ENCODE peak calls at places on chromosomes 4 and X, in six cellular contexts. W is HCT116, T is PC-3, Y is GM23248, G is neural progenitor cell, O is MM.1S. P is an unnamed sample.

GRCh38 chrX:137743414-137743813 is 177.5 kb downstream of the ZIC3 start:
- DNase-seq in W (no peak), T (no peak), O (no peak), G (no peak), Y (no peak), P (no peak)

GRCh38 chrX:143632625-143633387 is 3.1 kb downstream of the SLITRK4 start:
- DNase-seq in O (no peak), G (peak; percentile 2), T (peak; percentile 22), Y (no peak), W (no peak), P (no peak)

GRCh38 chrX:103533428-103534216 is 14.3 kb upstream of the RAB40A start:
- DNase-seq in T (peak; percentile 83), Y (peak; percentile 51), G (peak; percentile 74), O (peak; percentile 54), W (peak; percentile 37), P (peak; percentile 59)

GRCh38 chr4:36427696-36428095 is 146.3 kb downstream of the DTHD1 start:
- DNase-seq in O (no peak), T (no peak), G (no peak), W (no peak), Y (no peak), P (peak; percentile 22)

GRCh38 chrX:70554081-70554480 is 109.4 kb downstream of the DLG3 start:
- DNase-seq in Y (peak; percentile 56), W (no peak), T (peak; percentile 59), G (no peak), O (peak; percentile 21), P (no peak)

GRCh38 chr4:54231419-54232150 is 2.5 kb downstream of the PDGFRA start:
- DNase-seq in W (no peak), T (no peak), G (peak; percentile 58), O (no peak), Y (peak; percentile 83), P (no peak)

GRCh38 chr4:152697284-152698011 is 17.7 kb upstream of the TMEM154 start:
- DNase-seq in W (no peak), O (peak; percentile 70), Y (no peak), T (no peak), G (no peak), P (no peak)

GRCh38 chrX:17674611-17675010 is 62.7 kb upstream of the SCML1 start:
- DNase-seq in G (no peak), T (no peak), W (no peak), Y (no peak), O (no peak), P (no peak)

GRCh38 chr4:7328913-7329638 is 105.7 kb downstream of the PSAPL1 start:
- DNase-seq in W (peak; percentile 67), O (no peak), T (peak; percentile 85), Y (peak; percentile 92), G (no peak), P (no peak)

GRCh38 chr4:71231073-71231752 is 107.6 kb upstream of the SLC4A4 start:
- DNase-seq in W (no peak), Y (peak; percentile 67), O (peak; percentile 74), T (no peak), G (peak; percentile 17), P (no peak)

GRCh38 chrX:139720136-139720535 is 12.2 kb upstream of the MCF2 start:
- DNase-seq in W (no peak), T (peak; percentile 15), G (peak; percentile 53), Y (peak; percentile 1), O (no peak), P (no peak)

GRCh38 chrX:71098302-71098701 is 2.7 kb downstream of the FOXO4 start:
- DNase-seq in O (peak; percentile 55), G (no peak), W (peak; percentile 15), T (peak; percentile 42), Y (peak; percentile 55), P (peak; percentile 77)

GRCh38 chr4:152937535-152938236 is 1.6 kb downstream of the FHDC1 start:
- DNase-seq in O (peak; percentile 32), W (no peak), Y (peak; percentile 68), G (peak; percentile 61), T (no peak), P (no peak)

GRCh38 chrX:30794497-30794896 is 94.6 kb downstream of the TAB3 start:
- DNase-seq in G (no peak), W (no peak), Y (no peak), T (no peak), O (no peak), P (no peak)

GRCh38 chrX:39018526-39018925 is 217.3 kb downstream of the MID1IP1 start:
- DNase-seq in T (no peak), G (no peak), W (no peak), O (no peak), Y (no peak), P (no peak)

GRCh38 chr4:18754180-18754579 is 732.6 kb upstream of the LCORL start:
- DNase-seq in T (peak; percentile 5), W (no peak), O (no peak), Y (no peak), G (no peak), P (no peak)

GRCh38 chrX:153522259-153522658 is 4.8 kb downstream of the ATP2B3 start:
- DNase-seq in O (no peak), Y (no peak), W (no peak), T (no peak), G (no peak), P (no peak)

GRCh38 chr4:42641155-42641554 is 15.8 kb downstream of the ATP8A1 start:
- DNase-seq in T (peak; percentile 27), W (no peak), O (no peak), G (no peak), Y (no peak), P (no peak)

GRCh38 chrX:2351321-2351720 is 149.5 kb downstream of the DHRSX start:
- DNase-seq in Y (peak; percentile 84), W (no peak), O (no peak), G (no peak), T (peak; percentile 54), P (no peak)

GRCh38 chr4:94758700-94759399 is 1.1 kb downstream of the BMPR1B start:
- DNase-seq in G (peak; percentile 48), W (no peak), Y (peak; percentile 26), O (no peak), T (peak; percentile 36), P (no peak)

GRCh38 chr4:173436149-173436579 is 37.2 kb upstream of the SCRG1 start:
- DNase-seq in T (no peak), Y (peak; percentile 91), W (no peak), G (peak; percentile 6), O (no peak), P (no peak)

GRCh38 chrX:98607739-98608138 is 1724.0 kb downstream of the RPA4 start:
- DNase-seq in O (no peak), Y (no peak), W (no peak), G (no peak), T (no peak), P (no peak)

GRCh38 chr4:137238456-137238855 is 293.8 kb downstream of the PCDH18 start:
- DNase-seq in T (no peak), O (no peak), G (no peak), W (no peak), Y (no peak), P (no peak)

GRCh38 chr4:144340931-144341330 is 200.4 kb upstream of the GYPA start:
- DNase-seq in O (no peak), W (no peak), Y (no peak), G (no peak), T (no peak), P (no peak)

GRCh38 chrX:49186125-49187027 is at the start of gene PRICKLE3:
- DNase-seq in Y (peak; percentile 77), W (no peak), T (peak; percentile 79), G (peak; percentile 87), O (peak; percentile 73), P (peak; percentile 87)

GRCh38 chrX:149540133-149540620 is 635 bp upstream of the EOLA1 start:
- DNase-seq in Y (peak; percentile 91), O (peak; percentile 81), T (peak; percentile 77), W (peak; percentile 63), G (peak; percentile 95), P (peak; percentile 89)

DNA sequence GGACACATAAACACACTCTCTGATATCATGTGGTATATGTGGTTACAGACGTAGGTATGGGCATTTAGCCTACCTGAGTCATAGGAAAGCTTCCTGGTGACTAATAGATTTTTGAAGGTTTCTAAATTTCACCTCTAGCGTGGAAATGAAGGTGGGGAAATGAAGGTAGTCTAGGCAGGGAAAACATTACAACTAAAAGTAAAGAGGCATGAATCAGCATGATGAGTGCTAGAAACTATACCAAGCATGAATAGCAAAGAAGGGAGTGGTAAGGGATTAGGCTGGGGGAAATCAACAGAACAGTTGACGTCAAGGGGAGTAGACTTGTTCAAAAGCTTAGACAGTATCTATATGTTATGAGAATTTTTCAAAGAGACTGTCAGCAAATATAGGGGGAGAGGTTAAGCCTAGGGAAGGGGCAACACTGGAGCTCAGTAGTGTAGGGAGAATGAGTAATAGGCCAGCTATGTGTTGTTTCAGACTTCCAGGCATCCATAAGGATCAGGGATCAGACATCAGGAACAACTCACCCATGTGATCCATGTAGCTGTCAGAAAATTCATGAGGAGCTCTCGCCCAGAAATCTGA is 279.3 kb upstream of the DIPK2B start:
- DNase-seq in G (no peak), O (no peak), T (peak; percentile 96), Y (peak; percentile 74), W (peak; percentile 85), P (no peak)
- TF ChIP-seq EZH2phosphoT487 in G (no peak), O (no peak), T (no peak), Y (no peak), W (no peak), P (no peak)

DNA sequence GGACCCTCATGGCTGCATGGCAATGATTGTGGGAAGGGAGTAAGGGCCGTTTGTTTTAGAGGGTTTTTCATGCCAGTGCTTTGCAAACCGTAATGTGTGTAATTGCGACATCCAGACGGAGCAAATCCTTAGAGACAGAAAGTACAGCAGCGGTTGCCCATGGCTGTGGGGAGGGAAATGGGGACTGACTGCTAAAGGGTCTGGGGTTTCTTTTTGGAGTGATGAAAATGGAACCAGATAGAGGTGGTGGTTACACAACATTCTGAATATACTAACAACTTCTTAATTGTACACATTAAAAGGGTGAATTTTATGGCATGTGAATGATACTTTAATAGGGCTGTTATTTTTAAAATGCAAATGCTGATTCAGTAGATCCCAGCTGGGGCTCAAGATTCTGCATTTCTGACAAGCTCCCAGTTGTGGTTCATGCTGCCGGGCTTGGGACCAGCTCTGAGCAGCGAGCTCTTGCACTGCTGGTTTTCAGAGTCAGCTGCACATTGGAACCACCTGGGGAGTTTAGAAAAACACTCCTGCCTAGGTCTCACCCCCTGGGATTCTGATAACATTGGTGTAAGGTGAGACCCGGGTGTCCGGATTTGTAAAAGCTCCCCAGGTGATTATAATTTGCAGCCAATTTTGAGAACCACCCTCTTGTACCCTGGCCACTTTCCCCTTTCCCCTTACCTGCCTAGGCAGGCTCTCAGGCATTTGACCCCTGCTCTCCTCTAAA is 47.7 kb downstream of the PRPS1 start:
- DNase-seq in Y (peak; percentile 71), W (no peak), O (peak; percentile 56), T (no peak), G (no peak), P (peak; percentile 43)
- H3K4me3 ChIP-seq in Y (peak overlapping the region; percentile 76), W (peak overlapping the region; percentile 61), O (peak overlapping the region; percentile 79), T (peak overlapping the region; percentile 75), G (no peak overlapping the region), P (peak overlapping the region; percentile 88)

DNA sequence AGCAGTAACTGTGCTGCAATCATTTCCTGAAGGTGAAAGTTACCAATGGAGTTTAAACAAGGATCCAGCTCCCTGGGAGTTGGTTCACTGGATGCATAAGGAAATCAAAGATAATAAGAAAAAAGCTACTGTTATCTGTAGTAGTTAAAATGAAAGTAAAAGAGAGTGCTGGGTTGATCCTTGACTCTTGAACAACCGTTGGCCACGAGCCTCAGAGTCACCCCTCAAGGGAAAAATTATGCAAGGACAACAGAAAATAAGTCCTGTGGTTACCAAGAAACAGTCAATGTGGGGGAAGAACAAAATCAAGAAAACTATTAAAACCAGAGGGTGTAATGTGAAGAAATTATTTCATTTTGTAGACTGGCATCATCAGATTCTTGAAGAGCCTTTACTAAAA is 49.7 kb upstream of the DDIT4L start:
- DNase-seq in Y (peak; percentile 2), G (no peak), O (peak; percentile 10), T (no peak), W (no peak), P (no peak)
- H2AFZ ChIP-seq in Y (peak overlapping the region; percentile 24), G (no peak overlapping the region), O (peak overlapping the region; percentile 20), T (no peak overlapping the region), W (no peak overlapping the region), P (no peak overlapping the region)

GRCh38 chrX:15663439-15663838 is 1.2 kb downstream of the CLTRN start:
- DNase-seq in O (no peak), G (no peak), Y (no peak), W (no peak), T (peak; percentile 83), P (no peak)
- TF ChIP-seq EZH2phosphoT487 in O (no peak), G (no peak), Y (no peak), W (no peak), T (no peak), P (no peak)

P was measured in OCI-LY7.